ENCODE peak calls at places on chromosomes 5 and 9, in five cellular contexts. L is A549, I is heart left ventricle, Y is Peyer's patch, E is breast epithelium. V is an unnamed sample.

GRCh38 chr9:81685763-81686613 is 3.4 kb downstream of the TLE1 start:
- DNase-seq in E (no peak), L (peak), Y (no peak), I (no peak), V (peak)

GRCh38 chr5:161544350-161544765 is 2.2 kb downstream of the GABRB2 start:
- DNase-seq in E (no peak), L (peak), I (no peak), Y (no peak), V (peak)

GRCh38 chr5:164449460-164449859 is 944.0 kb downstream of the MAT2B start:
- DNase-seq in L (no peak), Y (no peak), E (no peak), I (no peak), V (no peak)

GRCh38 chr9:136242908-136243525 is 2.6 kb downstream of the QSOX2 start:
- DNase-seq in Y (no peak), I (no peak), L (peak), E (no peak), V (no peak)

GRCh38 chr9:85610074-85610855 is 131.5 kb downstream of the AGTPBP1 start:
- DNase-seq in L (peak), I (no peak), Y (no peak), E (no peak), V (no peak)

GRCh38 chr5:111278824-111279504 is 54.8 kb downstream of the CAMK4 start:
- DNase-seq in E (peak), L (peak), Y (peak), I (peak), V (peak)

GRCh38 chr5:31581498-31582099 is 49.5 kb downstream of the C5orf22 start:
- DNase-seq in L (peak), Y (no peak), I (no peak), E (no peak), V (no peak)

GRCh38 chr9:14258156-14258555 is 55.8 kb downstream of the NFIB start:
- DNase-seq in Y (no peak), L (no peak), E (no peak), I (no peak), V (no peak)

GRCh38 chr5:10599828-10600227 is 36.0 kb downstream of the ANKRD33B start:
- DNase-seq in L (no peak), I (no peak), Y (no peak), E (no peak), V (no peak)

GRCh38 chr9:134321957-134322741 is 4.1 kb upstream of the RXRA start:
- DNase-seq in I (no peak), Y (no peak), L (no peak), E (no peak), V (peak)

GRCh38 chr9:134682026-134682425 is 40.4 kb downstream of the COL5A1 start:
- DNase-seq in E (no peak), L (no peak), Y (no peak), I (no peak), V (no peak)

GRCh38 chr9:113464672-113465271 is 1.2 kb downstream of the RGS3 start:
- DNase-seq in I (no peak), Y (no peak), E (no peak), L (no peak), V (no peak)

GRCh38 chr9:133059623-133060022 is 2.2 kb upstream of the CEL start:
- DNase-seq in E (no peak), Y (no peak), I (no peak), L (no peak), V (no peak)

GRCh38 chr9:89884356-89885083 is 279.7 kb downstream of the GADD45G start:
- DNase-seq in L (no peak), E (no peak), I (peak), Y (peak), V (no peak)

GRCh38 chr5:35443803-35444595 is 173.7 kb upstream of the SPEF2 start:
- DNase-seq in E (no peak), L (no peak), I (no peak), Y (no peak), V (no peak)

GRCh38 chr5:156414381-156414780 is 87.4 kb downstream of the SGCD start:
- DNase-seq in E (no peak), L (peak), I (no peak), Y (no peak), V (no peak)

GRCh38 chr5:135441919-135442318 is 5.2 kb downstream of the DCANP1 start:
- DNase-seq in Y (no peak), I (peak), E (no peak), L (no peak), V (no peak)

GRCh38 chr9:5336683-5337082 is 3.0 kb downstream of the RLN1 start:
- DNase-seq in E (no peak), I (no peak), Y (peak), L (no peak), V (no peak)

GRCh38 chr5:107402881-107403280 is 267.9 kb downstream of the EFNA5 start:
- DNase-seq in E (no peak), Y (no peak), L (no peak), I (no peak), V (no peak)

GRCh38 chr9:120876842-120877240 is at the start of gene PHF19:
- DNase-seq in Y (no peak), L (peak), E (no peak), I (peak), V (peak)

GRCh38 chr5:63247651-63248050 is 669.0 kb downstream of the LRRC70 start:
- DNase-seq in L (no peak), E (no peak), I (no peak), Y (no peak), V (no peak)

GRCh38 chr9:1335174-1335573 is 285.0 kb downstream of the DMRT2 start:
- DNase-seq in Y (no peak), L (no peak), E (no peak), I (no peak), V (no peak)

GRCh38 chr5:1948111-1948510 is 65.4 kb upstream of the IRX4 start:
- DNase-seq in Y (no peak), E (no peak), I (no peak), L (no peak), V (no peak)

GRCh38 chr5:1950096-1950707 is 67.5 kb upstream of the IRX4 start:
- DNase-seq in L (no peak), Y (no peak), E (no peak), I (no peak), V (no peak)

GRCh38 chr5:1948663-1949191 is 66.0 kb upstream of the IRX4 start:
- DNase-seq in E (peak), I (peak), Y (no peak), L (no peak), V (no peak)

GRCh38 chr5:1950708-1951103 is 68.0 kb upstream of the IRX4 start:
- DNase-seq in I (no peak), Y (no peak), L (peak), E (no peak), V (no peak)

GRCh38 chr5:1949253-1949652 is 66.5 kb upstream of the IRX4 start:
- DNase-seq in L (no peak), I (no peak), E (no peak), Y (no peak), V (no peak)
- H3K27ac ChIP-seq in L (no peak), I (peak), E (peak), Y (no peak), V (no peak)

DNA sequence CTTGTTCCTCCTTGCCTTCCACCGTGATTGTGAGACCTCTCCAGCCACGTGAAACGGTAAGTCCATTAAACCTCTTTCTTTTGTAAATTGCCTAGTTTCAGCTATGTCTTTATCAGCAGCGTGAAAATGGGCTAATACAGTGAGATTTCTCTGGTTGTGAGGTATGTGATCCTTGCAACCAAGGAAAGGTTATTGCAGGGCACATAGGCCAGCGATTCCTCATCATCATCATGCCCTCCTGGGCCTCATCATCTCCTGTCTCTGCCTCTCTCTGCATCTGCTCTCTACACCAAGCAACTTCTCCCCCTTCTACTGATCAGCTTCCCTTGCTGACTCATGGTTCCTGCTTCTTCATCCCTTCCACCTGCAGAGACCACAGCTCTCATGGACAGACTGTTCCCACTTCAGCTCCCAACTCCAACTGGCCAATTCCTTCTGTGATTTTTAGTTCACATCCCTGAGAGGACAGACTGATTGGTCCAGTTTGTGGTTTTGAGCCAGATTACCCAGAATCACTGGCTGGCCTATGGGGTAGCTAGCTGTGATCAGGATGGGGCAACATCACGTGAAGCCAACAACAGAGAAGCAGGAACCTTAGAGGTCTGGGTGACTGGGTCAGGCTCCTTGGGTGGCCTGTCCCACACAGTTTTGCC is 53.1 kb downstream of the LIX1 start:
- DNase-seq in I (no peak), Y (no peak), E (no peak), L (no peak), V (no peak)
- TF ChIP-seq POLR2A in I (no peak), Y (no peak), E (no peak), L (no peak), V (no peak)

GRCh38 chr5:5619546-5619945 is 197.1 kb downstream of the ICE1 start:
- DNase-seq in L (no peak), Y (no peak), E (no peak), I (no peak), V (no peak)
- H3K27ac ChIP-seq in L (no peak), Y (no peak), E (no peak), I (no peak), V (no peak)

GRCh38 chr9:128773049-128773448 is 1.3 kb upstream of the ZER1 start:
- DNase-seq in L (no peak), I (no peak), E (no peak), Y (no peak), V (no peak)

GRCh38 chr9:128771094-128771721 is 519 bp downstream of the ZER1 start:
- DNase-seq in Y (no peak), I (no peak), L (no peak), E (peak), V (no peak)

GRCh38 chr9:128770286-128770685 is 1.4 kb downstream of the ZER1 start:
- DNase-seq in L (no peak), I (no peak), Y (no peak), E (no peak), V (no peak)

GRCh38 chr9:128774804-128775203 is 3.1 kb upstream of the ZER1 start:
- DNase-seq in Y (no peak), L (no peak), I (no peak), E (no peak), V (no peak)

DNA sequence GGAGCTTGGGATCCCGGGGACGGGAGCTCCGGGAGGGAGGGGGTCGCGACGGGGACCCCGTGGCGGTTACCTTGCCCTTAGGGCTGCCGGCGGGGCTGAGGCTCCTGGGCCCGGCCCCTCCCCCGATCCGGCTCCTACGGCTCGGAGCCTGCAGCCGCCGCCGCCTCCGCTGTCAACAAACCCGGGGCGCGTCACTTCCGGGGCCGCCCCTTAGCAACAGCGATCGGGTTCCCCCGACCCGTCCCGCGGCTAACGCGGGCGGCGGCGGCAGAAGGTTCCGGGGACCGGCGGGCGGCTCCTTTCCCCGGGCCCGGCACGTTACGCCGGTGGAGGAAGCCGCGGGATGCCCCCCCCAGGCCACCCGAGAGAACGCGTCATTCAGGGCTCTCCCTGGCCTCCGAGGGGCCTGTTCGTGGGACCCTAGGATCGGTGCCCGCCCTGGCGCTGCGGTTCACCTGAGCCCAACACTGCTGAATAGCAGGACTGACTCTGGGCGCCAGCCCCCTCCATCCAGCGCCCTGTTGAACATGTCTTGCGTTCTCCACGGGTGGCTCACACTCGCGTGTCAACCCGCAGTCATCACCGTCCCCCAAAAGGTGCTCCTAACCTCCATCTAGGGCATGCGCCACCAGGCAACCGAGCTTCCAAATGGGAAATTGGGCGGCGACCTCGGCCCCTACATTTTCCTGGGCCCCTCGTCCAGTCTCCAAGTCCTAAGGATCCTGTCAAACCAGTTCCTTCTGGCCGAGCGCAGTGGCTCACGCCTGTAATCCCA is at the start of gene ZER1:
- DNase-seq in Y (peak), I (peak), L (peak), E (peak), V (peak)
- TF ChIP-seq POLR2A in Y (peak), I (peak), L (peak), E (peak), V (peak)

DNA sequence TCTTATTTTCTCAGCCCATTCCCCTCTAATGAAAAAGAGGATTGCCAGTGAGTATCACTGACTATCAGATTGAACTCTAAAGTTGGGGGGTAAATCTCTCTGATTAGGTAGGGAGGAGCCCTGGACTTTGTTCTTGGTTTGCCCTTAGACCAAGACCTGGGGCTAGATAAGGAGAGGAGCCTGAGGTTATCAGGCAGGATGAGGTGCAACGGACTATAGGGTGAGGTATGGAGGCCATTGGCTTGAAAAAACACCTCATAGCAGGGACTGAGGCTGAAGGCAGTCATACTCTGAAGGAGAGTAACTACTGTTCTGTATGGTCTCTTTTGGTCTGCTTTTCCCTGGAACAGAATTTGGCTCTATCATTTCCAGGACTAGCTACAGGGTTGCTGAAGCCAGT is 2.5 kb downstream of the TRIM32 start:
- DNase-seq in E (no peak), L (no peak), I (no peak), Y (no peak), V (no peak)
- H3K27ac ChIP-seq in E (no peak), L (no peak), I (no peak), Y (peak), V (no peak)

GRCh38 chr5:138927979-138928378 is 52.8 kb upstream of the LRRTM2 start:
- DNase-seq in E (no peak), L (no peak), I (peak), Y (no peak), V (no peak)
- TF ChIP-seq POLR2A in E (no peak), L (no peak), I (no peak), Y (no peak), V (no peak)

GRCh38 chr5:145936401-145937131 is at the start of gene SH3RF2:
- DNase-seq in I (peak), L (peak), Y (no peak), E (peak), V (peak)
- H3K27ac ChIP-seq in I (peak), L (peak), Y (peak), E (peak), V (no peak)

GRCh38 chr9:118183571-118183970 is 479.4 kb downstream of the TLR4 start:
- DNase-seq in I (no peak), Y (no peak), L (no peak), E (no peak), V (no peak)
- TF ChIP-seq POLR2A in I (no peak), Y (no peak), L (no peak), E (no peak), V (no peak)

V was measured in upper lobe of left lung.